ENCODE peak calls at places on chromosomes 13 and 19, in six cellular contexts. S, N, X, V, W and H are unnamed samples.

GRCh38 chr19:32558607-32559228 is 22.3 kb upstream of the PDCD5 start:
- DNase-seq in S (no peak), N (no peak), X (no peak), V (no peak), W (peak; percentile 42), H (no peak)

GRCh38 chr19:47603706-47604310 is 5.1 kb upstream of the BICRA start:
- DNase-seq in S (no peak), N (no peak), X (no peak), V (no peak), W (no peak), H (no peak)

GRCh38 chr19:13396256-13397080 is 109.8 kb downstream of the CACNA1A start:
- DNase-seq in S (peak; percentile 26), N (peak; percentile 52), X (no peak), V (no peak), W (peak; percentile 83), H (peak; percentile 61)

GRCh38 chr19:6103217-6103644 is 7.1 kb downstream of the RFX2 start:
- DNase-seq in S (no peak), N (peak; percentile 82), X (no peak), V (no peak), W (no peak), H (no peak)

GRCh38 chr13:28316129-28316528 is 177.8 kb downstream of the PAN3 start:
- DNase-seq in S (no peak), N (no peak), X (no peak), V (no peak), W (peak; percentile 36), H (peak; percentile 38)

GRCh38 chr13:46831588-46832194 is 34.7 kb upstream of the ESD start:
- DNase-seq in S (no peak), N (peak; percentile 26), X (no peak), V (no peak), W (peak; percentile 61), H (peak; percentile 66)

GRCh38 chr19:36120984-36121358 is 5.7 kb downstream of the TBCB start:
- DNase-seq in S (no peak), N (no peak), X (no peak), V (no peak), W (no peak), H (no peak)

GRCh38 chr13:32408296-32408998 is 19.5 kb downstream of the N4BP2L1 start:
- DNase-seq in S (no peak), N (no peak), X (no peak), V (no peak), W (no peak), H (no peak)

GRCh38 chr13:31385534-31385933 is 185.8 kb downstream of the B3GLCT start:
- DNase-seq in S (no peak), N (no peak), X (no peak), V (no peak), W (no peak), H (no peak)

GRCh38 chr19:23787106-23787505 is 28.4 kb upstream of the ZNF681 start:
- DNase-seq in S (no peak), N (no peak), X (no peak), V (no peak), W (no peak), H (no peak)

GRCh38 chr13:28611654-28612131 is 47.2 kb upstream of the POMP start:
- DNase-seq in S (no peak), N (no peak), X (no peak), V (no peak), W (no peak), H (no peak)

GRCh38 chr13:86945596-86945995 is 725.6 kb upstream of the SLITRK5 start:
- DNase-seq in S (no peak), N (no peak), X (no peak), V (no peak), W (no peak), H (no peak)

GRCh38 chr13:113883314-113883811 is 19.5 kb upstream of the GAS6 start:
- DNase-seq in S (no peak), N (no peak), X (no peak), V (no peak), W (no peak), H (no peak)

GRCh38 chr19:55603581-55604292 is 1.7 kb upstream of the ZNF865 start:
- DNase-seq in S (no peak), N (no peak), X (no peak), V (no peak), W (no peak), H (no peak)